ENCODE peak calls at places on chromosomes 13 and 19, in five cellular contexts. R is naive thymus-derived CD4-positive, alpha-beta T cell; S is astrocyte of the cerebellum; I is cardiac muscle cell; Z is stimulated activated CD4-positive, alpha-beta T cell treated with anti-CD3 and anti-CD28 coated beads, Interleukin-15, amount 100 ng/mL, for 24 hours. H is an unnamed sample.

GRCh38 chr13:73622375-73622774 is 511.8 kb downstream of the KLF12 start:
- DNase-seq in R (no peak), S (no peak), I (peak; percentile 7), Z (no peak), H (no peak)

GRCh38 chr19:11652056-11652455 is 54.8 kb downstream of the ZNF627 start:
- DNase-seq in R (no peak), S (no peak), I (no peak), Z (no peak), H (no peak)

GRCh38 chr13:34900288-34900739 is 41.8 kb upstream of the NBEA start:
- DNase-seq in R (no peak), S (no peak), I (no peak), Z (no peak), H (no peak)

GRCh38 chr13:49679244-49679643 is 12.0 kb downstream of the EBPL start:
- DNase-seq in R (peak; percentile 8), S (no peak), I (peak; percentile 30), Z (no peak), H (no peak)

GRCh38 chr13:39565036-39565949 is 37.7 kb downstream of the LHFPL6 start:
- DNase-seq in R (no peak), S (peak; percentile 89), I (peak; percentile 92), Z (no peak), H (peak; percentile 45)

GRCh38 chr19:23440791-23441190 is 45.5 kb upstream of the ZNF91 start:
- DNase-seq in R (no peak), S (no peak), I (peak; percentile 0), Z (peak; percentile 23), H (no peak)

GRCh38 chr19:42135836-42136235 is 3.6 kb upstream of the POU2F2 start:
- DNase-seq in R (no peak), S (no peak), I (no peak), Z (no peak), H (no peak)

GRCh38 chr19:33426621-33427475 is 53.3 kb downstream of the CEBPG start:
- DNase-seq in R (no peak), S (no peak), I (no peak), Z (no peak), H (no peak)

GRCh38 chr19:50496189-50497029 is 14.6 kb downstream of the JOSD2 start:
- DNase-seq in R (no peak), S (no peak), I (peak; percentile 49), Z (no peak), H (no peak)

GRCh38 chr13:33380487-33381079 is 95.0 kb upstream of the STARD13 start:
- DNase-seq in R (no peak), S (no peak), I (no peak), Z (no peak), H (no peak)

GRCh38 chr19:9724157-9724556 is 44.4 kb downstream of the ZNF846 start:
- DNase-seq in R (no peak), S (no peak), I (no peak), Z (no peak), H (no peak)

GRCh38 chr19:42345191-42345812 is 19.9 kb downstream of the MEGF8 start:
- DNase-seq in R (no peak), S (no peak), I (peak; percentile 73), Z (no peak), H (no peak)

GRCh38 chr19:1189419-1189818 is 15.4 kb upstream of the SBNO2 start:
- DNase-seq in R (no peak), S (no peak), I (no peak), Z (peak; percentile 71), H (no peak)

GRCh38 chr19:49954092-49954825 is 6.7 kb downstream of the SIGLEC11 start:
- DNase-seq in R (no peak), S (no peak), I (peak; percentile 80), Z (no peak), H (no peak)

GRCh38 chr19:47227347-47228167 is 3.4 kb downstream of the BBC3 start:
- DNase-seq in R (peak; percentile 15), S (peak; percentile 62), I (peak; percentile 98), Z (peak; percentile 59), H (peak; percentile 75)

GRCh38 chr19:1992759-1993260 is 22.7 kb downstream of the BTBD2 start:
- DNase-seq in R (no peak), S (no peak), I (no peak), Z (peak; percentile 59), H (no peak)

GRCh38 chr19:2361259-2362038 is 1.4 kb downstream of the TMPRSS9 start:
- DNase-seq in R (no peak), S (no peak), I (no peak), Z (no peak), H (no peak)

GRCh38 chr13:48801255-48801654 is 147.5 kb downstream of the CYSLTR2 start:
- DNase-seq in R (no peak), S (no peak), I (no peak), Z (no peak), H (no peak)

GRCh38 chr19:14674764-14675163 is at the start of gene ADGRE3:
- DNase-seq in R (no peak), S (no peak), I (peak; percentile 10), Z (no peak), H (no peak)

GRCh38 chr13:92355213-92355612 is 871.4 kb upstream of the GPC6 start:
- DNase-seq in R (no peak), S (peak; percentile 2), I (peak; percentile 84), Z (no peak), H (no peak)

GRCh38 chr13:31032574-31033095 is 100.2 kb downstream of the TEX26 start:
- DNase-seq in R (no peak), S (no peak), I (no peak), Z (no peak), H (no peak)

H was measured in smooth muscle cell of the brain vasculature.